ENCODE peak calls at places on chromosomes 16 and 17, in ten cellular contexts. L, F, Z, W, U, R, N, C, X and Y are unnamed samples.

GRCh38 chr16:11328172-11329079 is 16.8 kb upstream of the RMI2 start:
- DNase-seq in N (peak; percentile 28), C (peak; percentile 87), R (peak; percentile 44), F (peak; percentile 66), X (peak; percentile 79), Z (peak; percentile 35), U (peak; percentile 58), W (peak; percentile 92), L (peak; percentile 91), Y (no peak)

GRCh38 chr16:81429045-81429521 is 15.5 kb upstream of the CMIP start:
- DNase-seq in W (peak; percentile 52), C (peak; percentile 88), F (peak; percentile 79), Z (no peak), R (no peak), U (no peak), N (peak; percentile 48), X (peak; percentile 70), L (peak; percentile 53), Y (no peak)

GRCh38 chr17:50507871-50508572 is at the start of gene MYCBPAP:
- DNase-seq in X (peak; percentile 75), N (peak; percentile 88), R (no peak), L (peak; percentile 65), Z (peak; percentile 64), C (peak; percentile 96), W (peak; percentile 91), F (peak; percentile 85), U (peak; percentile 88), Y (peak; percentile 90)

GRCh38 chr17:74459622-74460021 is 6.8 kb upstream of the CD300A start:
- DNase-seq in U (no peak), X (no peak), W (no peak), C (no peak), R (no peak), N (no peak), F (no peak), L (no peak), Z (no peak), Y (no peak)

GRCh38 chr16:48117217-48118105 is 38.3 kb downstream of the ABCC12 start:
- DNase-seq in F (peak; percentile 37), N (peak; percentile 86), L (peak; percentile 36), Z (no peak), W (no peak), U (peak; percentile 64), X (peak; percentile 37), C (peak; percentile 95), R (no peak), Y (no peak)

GRCh38 chr17:66190738-66191606 is 961 bp downstream of the CEP112 start:
- DNase-seq in X (peak; percentile 75), W (no peak), L (peak; percentile 11), F (no peak), U (no peak), Z (no peak), R (no peak), N (peak; percentile 24), C (no peak), Y (no peak)

GRCh38 chr17:61414141-61414935 is 14.7 kb downstream of the TBX2 start:
- DNase-seq in F (peak; percentile 49), R (no peak), U (no peak), Z (peak; percentile 11), X (no peak), W (no peak), N (no peak), C (peak; percentile 38), L (no peak), Y (peak; percentile 73)

GRCh38 chr16:88442811-88443576 is 10.1 kb upstream of the ZFPM1 start:
- DNase-seq in R (no peak), F (peak; percentile 79), Z (peak; percentile 54), W (peak; percentile 92), N (peak; percentile 88), L (peak; percentile 27), X (peak; percentile 45), U (peak; percentile 84), C (peak; percentile 99), Y (no peak)

GRCh38 chr16:2208772-2209171 is 1.9 kb downstream of the BRICD5 start:
- DNase-seq in N (no peak), R (no peak), Z (no peak), U (no peak), W (no peak), F (no peak), C (no peak), L (no peak), X (no peak), Y (no peak)

GRCh38 chr16:2206780-2207433 is 1.7 kb downstream of the MLST8 start:
- DNase-seq in N (no peak), W (peak; percentile 79), R (no peak), U (no peak), L (no peak), Z (no peak), X (no peak), F (no peak), C (no peak), Y (no peak)

GRCh38 chr16:2207872-2208271 is 2.6 kb downstream of the MLST8 start:
- DNase-seq in Z (no peak), R (no peak), L (no peak), F (no peak), U (no peak), C (no peak), N (no peak), X (no peak), W (no peak), Y (no peak)

GRCh38 chr16:2209258-2210008 is 1.2 kb downstream of the BRICD5 start:
- DNase-seq in X (no peak), R (no peak), W (peak; percentile 79), L (no peak), Z (no peak), N (no peak), F (no peak), U (no peak), C (no peak), Y (no peak)

GRCh38 chr16:2208308-2208707 is 2.4 kb downstream of the BRICD5 start:
- DNase-seq in N (no peak), U (no peak), L (no peak), Z (no peak), F (no peak), W (no peak), R (no peak), X (no peak), C (no peak), Y (no peak)
- H3K36me3 ChIP-seq in N (peaks cover 5% of the 10 kb centered on the region), U (peaks cover 3% of the 10 kb centered on the region), L (peaks cover 22% of the 10 kb centered on the region), Z (no peaks in the 10 kb centered on the region), F (no peaks in the 10 kb centered on the region), W (peaks cover 4% of the 10 kb centered on the region), R (peaks cover 14% of the 10 kb centered on the region), X (no peaks in the 10 kb centered on the region), C (peaks cover 22% of the 10 kb centered on the region), Y (peaks cover 18% of the 10 kb centered on the region)

GRCh38 chr17:63479495-63480184 is 2.8 kb downstream of the ACE start:
- DNase-seq in C (no peak), L (no peak), Z (no peak), W (peak; percentile 52), F (no peak), R (no peak), N (no peak), U (no peak), X (no peak), Y (no peak)

GRCh38 chr17:63476494-63476856 is 386 bp upstream of the ACE start:
- DNase-seq in C (peak; percentile 93), F (no peak), L (no peak), X (peak; percentile 18), R (no peak), Z (no peak), W (no peak), U (no peak), N (peak; percentile 70), Y (no peak)

GRCh38 chr17:63478814-63479494 is 2.1 kb downstream of the ACE start:
- DNase-seq in L (peak; percentile 83), X (peak; percentile 81), R (no peak), U (peak; percentile 87), C (peak; percentile 96), W (peak; percentile 88), N (peak; percentile 88), F (peak; percentile 89), Z (peak; percentile 56), Y (peak; percentile 79)

GRCh38 chr17:63476857-63477470 is at the start of gene ACE:
- DNase-seq in F (peak; percentile 35), U (peak; percentile 69), R (no peak), X (peak; percentile 43), W (no peak), C (peak; percentile 98), N (peak; percentile 64), L (no peak), Z (no peak), Y (no peak)

DNA sequence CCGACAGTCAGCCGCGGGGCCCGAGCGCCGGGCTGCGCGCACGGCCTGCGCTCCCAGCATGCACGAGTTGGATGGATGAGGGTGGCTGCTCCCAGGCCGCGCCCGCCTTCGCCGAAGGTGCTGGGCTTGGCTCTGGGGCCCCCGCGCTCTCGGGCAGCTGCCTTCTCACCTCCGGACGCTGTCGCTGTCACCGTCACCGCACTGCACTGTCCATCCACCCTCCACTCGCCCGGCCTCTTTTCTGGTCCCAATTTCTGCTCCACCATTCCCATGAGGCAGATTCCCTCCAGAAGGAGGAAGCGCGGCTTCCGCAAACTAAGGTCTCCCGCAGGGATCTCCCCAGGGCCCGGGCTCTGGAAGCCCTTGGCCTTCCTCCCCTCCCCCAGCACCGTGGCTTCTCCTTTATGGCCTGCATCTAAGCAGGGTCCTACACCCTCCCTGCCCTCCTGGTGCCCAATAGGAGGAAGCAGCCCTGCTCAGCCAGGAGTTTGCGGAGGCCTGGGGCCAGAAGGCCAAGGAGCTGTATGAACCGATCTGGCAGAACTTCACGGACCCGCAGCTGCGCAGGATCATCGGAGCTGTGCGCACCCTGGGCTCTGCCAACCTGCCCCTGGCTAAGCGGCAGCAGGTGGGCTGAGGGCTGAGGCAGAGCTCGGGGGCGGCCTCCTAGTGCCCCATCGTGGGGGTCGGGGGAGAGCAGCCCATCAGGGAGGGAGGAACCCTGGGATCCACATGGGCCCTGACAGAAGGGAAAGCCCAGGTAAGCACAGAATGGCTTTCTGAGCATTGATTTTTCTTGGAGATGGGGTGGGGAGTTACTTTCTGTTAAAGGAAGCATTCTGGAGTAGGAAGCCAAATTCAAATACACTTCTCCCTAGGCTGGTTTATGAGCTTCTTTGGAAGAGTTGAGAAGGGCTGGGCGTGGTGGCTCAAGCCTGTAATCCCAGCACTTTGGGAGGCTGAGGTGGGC is 895 bp downstream of the ACE start:
- DNase-seq in C (peak; percentile 84), F (no peak), X (peak; percentile 23), U (no peak), L (no peak), N (peak; percentile 36), Z (no peak), R (no peak), W (no peak), Y (no peak)
- H3K4me3 ChIP-seq in C (peak overlapping the region; percentile 56), F (peak overlapping the region; percentile 73), X (peak overlapping the region; percentile 62), U (no peak overlapping the region), L (peak overlapping the region; percentile 46), N (peak overlapping the region; percentile 54), Z (peak overlapping the region; percentile 53), R (peak overlapping the region; percentile 60), W (peak overlapping the region; percentile 66), Y (peak overlapping the region; percentile 53)

DNA sequence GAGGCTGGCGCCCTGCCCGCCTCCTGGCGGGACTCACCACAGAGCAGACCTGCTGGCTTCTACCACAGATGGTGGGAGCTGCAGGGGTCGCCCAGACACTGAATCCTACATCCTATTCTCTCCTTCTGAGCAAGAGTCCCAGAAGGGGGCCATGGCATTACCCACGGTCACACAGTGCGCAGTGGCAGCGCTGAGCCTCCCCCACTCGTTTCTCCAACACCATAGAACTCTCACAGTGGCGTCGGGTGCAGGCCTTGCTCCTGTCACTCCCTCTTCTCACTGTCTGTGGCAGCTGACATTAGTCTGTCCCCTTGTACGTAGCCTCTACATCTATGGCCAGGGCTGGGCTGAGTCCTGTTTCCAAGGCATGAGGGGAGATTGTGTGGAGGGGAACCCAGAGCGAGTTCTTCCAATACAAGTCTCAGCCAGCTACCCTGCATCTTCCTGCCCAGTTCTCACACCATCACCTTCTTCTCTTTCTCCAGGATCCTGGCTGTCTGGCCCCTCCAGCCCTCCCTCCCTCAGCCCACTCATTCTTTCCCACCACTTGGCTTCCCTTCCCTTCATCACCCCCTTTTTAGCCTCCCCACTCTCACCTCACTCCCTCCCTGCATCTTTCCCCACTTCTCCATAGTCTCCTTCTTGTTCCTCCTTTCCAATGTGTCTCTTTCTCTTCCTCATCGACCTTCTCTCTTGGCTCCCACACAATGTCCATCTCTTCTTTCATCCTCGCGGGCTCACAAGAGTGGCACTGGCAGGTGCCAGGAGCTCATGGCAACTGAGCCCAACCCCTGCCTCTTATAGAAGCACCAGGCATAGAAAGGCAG is 5.9 kb downstream of the UBTF start:
- DNase-seq in R (no peak), C (no peak), N (no peak), F (no peak), Z (peak; percentile 66), U (no peak), W (no peak), L (no peak), X (no peak), Y (no peak)
- H3K36me3 ChIP-seq in R (peaks cover 48% of the 10 kb centered on the region), C (peaks cover 46% of the 10 kb centered on the region), N (peaks cover 38% of the 10 kb centered on the region), F (no peaks in the 10 kb centered on the region), Z (no peaks in the 10 kb centered on the region), U (peaks cover 50% of the 10 kb centered on the region), W (peaks cover 49% of the 10 kb centered on the region), L (peaks cover 58% of the 10 kb centered on the region), X (peaks cover 27% of the 10 kb centered on the region), Y (peaks cover 63% of the 10 kb centered on the region)

GRCh38 chr17:40321502-40322416 is 12.8 kb downstream of the RARA start:
- DNase-seq in W (peak; percentile 86), L (no peak), F (peak; percentile 72), X (no peak), C (peak; percentile 65), R (no peak), U (no peak), N (no peak), Z (peak; percentile 83), Y (peak; percentile 78)

GRCh38 chr17:40325156-40326013 is 16.4 kb downstream of the RARA start:
- DNase-seq in C (no peak), X (no peak), Z (no peak), U (peak; percentile 67), F (no peak), R (no peak), L (no peak), N (no peak), W (peak; percentile 48), Y (no peak)

GRCh38 chr17:40322417-40323315 is 13.7 kb downstream of the RARA start:
- DNase-seq in F (peak; percentile 72), U (peak; percentile 98), W (peak; percentile 92), X (peak; percentile 91), N (no peak), Z (peak; percentile 71), R (peak; percentile 57), C (peak; percentile 75), L (peak; percentile 79), Y (peak; percentile 82)

GRCh38 chr17:40323731-40324650 is 15.0 kb downstream of the RARA start:
- DNase-seq in C (peak; percentile 50), N (no peak), X (peak; percentile 79), R (no peak), F (peak; percentile 78), L (no peak), Z (peak; percentile 59), W (peak; percentile 87), U (peak; percentile 93), Y (peak; percentile 83)

GRCh38 chr17:40323317-40323716 is 14.3 kb downstream of the RARA start:
- DNase-seq in N (no peak), F (no peak), Z (no peak), C (peak; percentile 42), R (no peak), W (peak; percentile 64), X (no peak), L (no peak), U (no peak), Y (no peak)
- H3K4me3 ChIP-seq in N (no peak overlapping the region), F (peak overlapping the region; percentile 59), Z (peak overlapping the region; percentile 84), C (no peak overlapping the region), R (peak overlapping the region; percentile 89), W (peak overlapping the region; percentile 79), X (no peak overlapping the region), L (no peak overlapping the region), U (peak overlapping the region; percentile 92), Y (peak overlapping the region; percentile 93)